ENCODE peak calls at places on chromosomes 2 and 18, in four cellular contexts. V is pancreas, B is H1, E is fibroblast of the aortic adventitia. X is an unnamed sample.

GRCh38 chr2:175576875-175577274 is 395.4 kb upstream of the ATP5MC3 start:
- DNase-seq in V (no peak), B (no peak), E (no peak), X (no peak)

GRCh38 chr2:196336715-196337617 is 165.6 kb upstream of the STK17B start:
- DNase-seq in V (no peak), B (no peak), E (peak), X (peak)

GRCh38 chr2:197800091-197800490 is 4.3 kb upstream of the PLCL1 start:
- DNase-seq in V (no peak), B (no peak), E (no peak), X (no peak)

GRCh38 chr2:184783576-184783975 is 185.2 kb downstream of the ZNF804A start:
- DNase-seq in V (no peak), B (no peak), E (no peak), X (no peak)

GRCh38 chr2:186696337-186696736 is 2.5 kb downstream of the FAM171B start:
- DNase-seq in V (no peak), B (no peak), E (no peak), X (no peak)

GRCh38 chr2:195404650-195405049 is 252.4 kb upstream of the SLC39A10 start:
- DNase-seq in V (no peak), B (no peak), E (peak), X (no peak)

GRCh38 chr2:212249451-212249850 is 289.2 kb downstream of the ERBB4 start:
- DNase-seq in V (no peak), B (no peak), E (peak), X (peak)

GRCh38 chr2:235945608-235946140 is 222.5 kb downstream of the GBX2 start:
- DNase-seq in V (no peak), B (no peak), E (no peak), X (no peak)

GRCh38 chr2:241859436-241860183 is 916 bp upstream of the PDCD1 start:
- DNase-seq in V (peak), B (no peak), E (peak), X (peak)

GRCh38 chr2:33835926-33836325 is 236.8 kb upstream of the FAM98A start:
- DNase-seq in V (no peak), B (no peak), E (no peak), X (no peak)

GRCh38 chr2:151860613-151861146 is 32.5 kb upstream of the ARL5A start:
- DNase-seq in V (no peak), B (no peak), E (no peak), X (no peak)

GRCh38 chr2:40401896-40402295 is 50.0 kb downstream of the SLC8A1 start:
- DNase-seq in V (no peak), B (no peak), E (peak), X (peak)

GRCh38 chr18:4207383-4207782 is 247.7 kb downstream of the DLGAP1 start:
- DNase-seq in V (no peak), B (peak), E (no peak), X (no peak)

GRCh38 chr2:147945660-147946059 is 74.9 kb downstream of the ORC4 start:
- DNase-seq in V (no peak), B (no peak), E (peak), X (peak)

GRCh38 chr2:34492781-34493455 is 893.8 kb upstream of the FAM98A start:
- DNase-seq in V (no peak), B (no peak), E (no peak), X (no peak)

GRCh38 chr2:172555522-172556283 is at the start of gene PDK1:
- DNase-seq in V (peak), B (peak), E (peak), X (peak)
- H3K4me3 ChIP-seq in V (peak), B (peak), E (peak), X (peak)

DNA sequence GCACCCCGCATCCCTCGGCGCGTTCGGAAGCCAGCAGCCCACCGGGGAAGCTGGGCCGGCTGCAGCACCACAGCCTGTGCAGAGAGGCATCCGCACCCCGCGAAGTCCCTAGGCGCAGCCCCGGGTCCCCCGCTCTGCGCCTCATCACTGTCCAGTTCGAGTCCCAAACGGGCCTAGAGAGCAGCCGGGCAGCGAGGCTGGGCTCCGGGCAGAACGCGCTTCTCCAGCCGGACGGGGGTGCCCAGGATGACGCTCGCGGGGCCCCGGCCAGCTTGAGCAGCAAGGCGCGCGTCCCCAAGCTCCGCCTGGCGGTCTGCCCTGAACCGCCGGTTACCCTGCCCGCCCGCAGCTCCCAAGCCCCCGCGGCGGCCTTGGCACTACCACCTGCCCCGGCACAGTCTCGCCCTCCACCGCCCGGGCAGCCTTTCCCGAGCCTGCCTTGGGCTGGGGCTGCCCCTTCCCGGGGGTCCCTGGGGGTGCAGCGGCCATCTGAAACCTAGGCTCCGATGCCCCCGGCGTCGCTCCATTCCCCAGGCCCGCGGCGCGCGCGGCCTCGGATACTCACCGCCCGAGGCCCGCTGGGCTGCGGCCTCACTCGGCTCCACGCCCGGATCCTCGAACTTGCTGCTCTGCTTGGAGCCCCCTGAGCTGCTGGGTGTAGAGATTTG is 600 bp downstream of the SLC16A14 start:
- DNase-seq in V (peak), B (no peak), E (peak), X (no peak)
- TF ChIP-seq CTCF in V (no peak), B (peak), E (no peak), X (no peak)

DNA sequence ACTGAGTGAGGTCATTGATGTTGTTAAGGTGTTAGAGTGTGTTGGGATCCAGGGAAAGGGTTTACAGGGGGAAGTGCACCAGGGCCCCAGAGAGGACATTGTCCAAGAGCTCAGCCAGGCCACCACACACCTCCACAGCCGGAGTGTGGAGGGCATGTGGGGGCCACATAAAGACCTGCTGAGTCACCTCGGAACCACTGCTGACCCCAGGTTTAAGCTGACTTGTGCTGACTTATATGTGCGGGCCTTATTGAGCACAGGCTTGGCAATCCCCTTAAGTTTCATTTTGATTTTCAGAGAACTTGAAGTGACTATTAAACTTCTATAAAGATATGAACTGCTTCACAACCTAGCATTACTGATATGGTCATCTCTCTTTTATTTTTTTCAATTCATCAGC is 166.2 kb upstream of the MAP3K20 start:
- DNase-seq in V (no peak), B (no peak), E (no peak), X (no peak)
- H3K4me3 ChIP-seq in V (no peak), B (no peak), E (no peak), X (no peak)

GRCh38 chr2:158142165-158142564 is 40.5 kb downstream of the UPP2 start:
- DNase-seq in V (no peak), B (no peak), E (no peak), X (no peak)

GRCh38 chr2:158140201-158140600 is 38.5 kb downstream of the UPP2 start:
- DNase-seq in V (no peak), B (no peak), E (no peak), X (no peak)

GRCh38 chr2:158142568-158143332 is 41.1 kb downstream of the UPP2 start:
- DNase-seq in V (no peak), B (no peak), E (peak), X (no peak)

GRCh38 chr2:158144914-158145625 is 43.4 kb downstream of the UPP2 start:
- DNase-seq in V (no peak), B (no peak), E (no peak), X (no peak)
- TF ChIP-seq CTCF in V (no peak), B (no peak), E (no peak), X (no peak)

X was measured in fibroblast of mammary gland.